ENCODE peak calls at places on chromosomes 5 and 9, in eight cellular contexts. Y, A, U, Q, J, T, G and O are unnamed samples.

GRCh38 chr5:66596791-66597757 is 881 bp downstream of the MAST4 start:
- DNase-seq in Y (peak), A (peak), U (peak), Q (no peak), J (no peak), T (peak), G (peak), O (peak)

GRCh38 chr5:147892696-147893296 is 13.5 kb downstream of the C5orf46 start:
- DNase-seq in Y (peak), A (no peak), U (no peak), Q (no peak), J (peak), T (no peak), G (no peak), O (no peak)

GRCh38 chr9:19701991-19702390 is 86.8 kb downstream of the SLC24A2 start:
- DNase-seq in Y (no peak), A (no peak), U (no peak), Q (no peak), J (no peak), T (no peak), G (no peak), O (no peak)

GRCh38 chr5:19322716-19323485 is 665.1 kb downstream of the CDH18 start:
- DNase-seq in Y (peak), A (no peak), U (no peak), Q (no peak), J (no peak), T (peak), G (peak), O (no peak)

GRCh38 chr9:73541923-73542322 is 390.3 kb downstream of the ANXA1 start:
- DNase-seq in Y (no peak), A (no peak), U (no peak), Q (no peak), J (no peak), T (no peak), G (no peak), O (no peak)

GRCh38 chr9:14314424-14314928 is 535 bp upstream of the NFIB start:
- DNase-seq in Y (peak), A (peak), U (peak), Q (no peak), J (peak), T (peak), G (peak), O (peak)

GRCh38 chr5:33479321-33479720 is 38.6 kb downstream of the TARS1 start:
- DNase-seq in Y (no peak), A (no peak), U (no peak), Q (no peak), J (peak), T (peak), G (no peak), O (no peak)

GRCh38 chr5:164651544-164651943 is 1146.1 kb downstream of the MAT2B start:
- DNase-seq in Y (no peak), A (no peak), U (no peak), Q (no peak), J (no peak), T (no peak), G (no peak), O (no peak)

GRCh38 chr9:79224672-79225433 is 346.9 kb upstream of the TLE4 start:
- DNase-seq in Y (peak), A (no peak), U (peak), Q (no peak), J (peak), T (peak), G (no peak), O (no peak)

GRCh38 chr5:142976861-142977260 is 206.7 kb downstream of the ARHGAP26 start:
- DNase-seq in Y (peak), A (peak), U (no peak), Q (no peak), J (peak), T (no peak), G (no peak), O (no peak)

GRCh38 chr5:10331341-10331796 is 22.1 kb upstream of the MARCHF6 start:
- DNase-seq in Y (no peak), A (peak), U (no peak), Q (peak), J (peak), T (peak), G (no peak), O (peak)

GRCh38 chr5:179194941-179195381 is 134.8 kb downstream of the ZNF354C start:
- DNase-seq in Y (no peak), A (peak), U (no peak), Q (no peak), J (no peak), T (no peak), G (no peak), O (no peak)

GRCh38 chr5:135386886-135387628 is 12.0 kb downstream of the MACROH2A1 start:
- DNase-seq in Y (peak), A (no peak), U (peak), Q (no peak), J (peak), T (peak), G (no peak), O (no peak)

GRCh38 chr5:139964266-139964993 is 78.7 kb downstream of the NRG2 start:
- DNase-seq in Y (no peak), A (no peak), U (no peak), Q (peak), J (no peak), T (no peak), G (no peak), O (no peak)

GRCh38 chr9:106859957-106860715 is 2.8 kb upstream of the ZNF462 start:
- DNase-seq in Y (peak), A (peak), U (peak), Q (no peak), J (no peak), T (peak), G (no peak), O (peak)

GRCh38 chr5:88484367-88484766 is 215.7 kb upstream of the TMEM161B start:
- DNase-seq in Y (no peak), A (no peak), U (no peak), Q (no peak), J (no peak), T (peak), G (no peak), O (no peak)

GRCh38 chr9:35756743-35757526 is 2.9 kb upstream of the MSMP start:
- DNase-seq in Y (peak), A (peak), U (peak), Q (peak), J (no peak), T (peak), G (no peak), O (peak)

GRCh38 chr9:100196215-100196614 is 97.2 kb downstream of the INVS start:
- DNase-seq in Y (no peak), A (no peak), U (no peak), Q (no peak), J (no peak), T (no peak), G (no peak), O (no peak)

GRCh38 chr5:142455856-142456255 is 131.0 kb upstream of the SPRY4 start:
- DNase-seq in Y (no peak), A (no peak), U (no peak), Q (no peak), J (no peak), T (no peak), G (no peak), O (no peak)